ENCODE peak calls at places on chromosomes 4 and X, in six cellular contexts. J, N, Y, I, U and O are unnamed samples.

GRCh38 chrX:357693-358471 is 28.8 kb downstream of the PPP2R3B start:
- DNase-seq in N (no peak), U (no peak), I (peak; percentile 60), J (no peak), Y (peak; percentile 54), O (peak; percentile 66)

GRCh38 chrX:40108084-40108958 is 10.6 kb upstream of the BCOR start:
- DNase-seq in U (no peak), Y (peak; percentile 62), N (no peak), I (no peak), J (no peak), O (no peak)

GRCh38 chrX:40140706-40141499 is 43.1 kb upstream of the BCOR start:
- DNase-seq in U (no peak), Y (no peak), I (peak; percentile 47), J (no peak), N (no peak), O (peak; percentile 60)

GRCh38 chrX:130170752-130171445 is 863 bp upstream of the RAB33A start:
- DNase-seq in U (peak; percentile 90), I (no peak), N (peak; percentile 53), Y (no peak), J (no peak), O (no peak)

GRCh38 chr4:15964159-15964558 is 1.2 kb upstream of the FGFBP2 start:
- DNase-seq in U (peak; percentile 54), N (no peak), J (no peak), I (no peak), Y (peak; percentile 25), O (no peak)

GRCh38 chr4:168273838-168274237 is 44.7 kb downstream of the DDX60 start:
- DNase-seq in N (no peak), U (no peak), Y (peak; percentile 33), J (peak; percentile 19), I (no peak), O (no peak)

GRCh38 chr4:27692098-27692679 is 831.5 kb downstream of the STIM2 start:
- DNase-seq in U (peak; percentile 75), N (no peak), I (peak; percentile 29), J (peak; percentile 32), Y (peak; percentile 61), O (peak; percentile 3)

GRCh38 chr4:189090174-189090814 is 850.4 kb upstream of the FRG1 start:
- DNase-seq in J (peak; percentile 15), Y (peak; percentile 25), I (peak; percentile 45), U (no peak), N (peak; percentile 12), O (no peak)

GRCh38 chr4:23877758-23878229 is 12.1 kb downstream of the PPARGC1A start:
- DNase-seq in N (no peak), I (peak; percentile 84), U (no peak), J (no peak), Y (no peak), O (peak; percentile 85)

GRCh38 chr4:36651253-36651652 is 369.8 kb downstream of the DTHD1 start:
- DNase-seq in J (peak; percentile 3), N (no peak), Y (no peak), U (no peak), I (no peak), O (no peak)

GRCh38 chr4:13601848-13602247 is 25.7 kb downstream of the BOD1L1 start:
- DNase-seq in I (no peak), N (no peak), J (no peak), Y (no peak), U (no peak), O (no peak)

GRCh38 chr4:13597141-13597540 is 30.4 kb downstream of the BOD1L1 start:
- DNase-seq in U (no peak), I (no peak), J (no peak), Y (no peak), N (no peak), O (no peak)

GRCh38 chr4:13597604-13598003 is 29.9 kb downstream of the BOD1L1 start:
- DNase-seq in I (peak; percentile 38), J (peak; percentile 11), N (no peak), Y (peak; percentile 29), U (no peak), O (no peak)

GRCh38 chr4:13599159-13599558 is 28.4 kb downstream of the BOD1L1 start:
- DNase-seq in N (no peak), U (no peak), Y (no peak), I (no peak), J (no peak), O (no peak)

GRCh38 chr4:13601060-13601459 is 26.5 kb downstream of the BOD1L1 start:
- DNase-seq in I (no peak), N (no peak), J (no peak), U (peak; percentile 50), Y (no peak), O (no peak)
- H3K9me3 ChIP-seq in I (no peaks in the 10 kb centered on the region), N (peaks cover 10% of the 10 kb centered on the region), J (no peaks in the 10 kb centered on the region), U (no peaks in the 10 kb centered on the region), Y (no peaks in the 10 kb centered on the region), O (no peaks in the 10 kb centered on the region)

GRCh38 chr4:184806711-184807110 is 19.1 kb downstream of the ACSL1 start:
- DNase-seq in I (no peak), Y (no peak), J (no peak), N (no peak), U (no peak), O (no peak)

GRCh38 chr4:184807261-184807660 is 18.5 kb downstream of the ACSL1 start:
- DNase-seq in Y (peak; percentile 33), N (no peak), I (no peak), U (no peak), J (no peak), O (no peak)

GRCh38 chr4:184804621-184805020 is 21.1 kb downstream of the ACSL1 start:
- DNase-seq in N (no peak), I (no peak), U (no peak), J (no peak), Y (peak; percentile 26), O (no peak)

GRCh38 chr4:184805462-184806245 is 20.1 kb downstream of the ACSL1 start:
- DNase-seq in U (no peak), N (no peak), I (no peak), J (no peak), Y (peak; percentile 15), O (no peak)

DNA sequence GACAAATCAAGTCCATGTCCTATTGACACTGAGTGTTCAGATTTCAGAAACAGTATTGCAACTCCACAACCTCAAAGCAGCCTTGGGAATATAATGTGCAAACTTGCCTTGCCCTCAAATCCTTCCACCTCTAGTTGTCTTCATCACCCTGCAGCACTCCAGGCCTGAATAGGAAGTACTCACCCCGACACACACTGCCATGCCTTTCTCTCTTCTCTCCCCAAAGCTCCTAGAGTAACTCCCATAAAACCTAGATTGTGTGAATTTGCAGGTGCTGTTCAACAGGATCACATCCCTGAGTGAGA is 19.6 kb downstream of the ACSL1 start:
- DNase-seq in J (no peak), I (no peak), N (no peak), U (no peak), Y (no peak), O (no peak)
- H3K4me2 ChIP-seq in J (no peak overlapping the region), I (no peak overlapping the region), N (no peak overlapping the region), U (no peak overlapping the region), Y (no peak overlapping the region), O (no peak overlapping the region)

GRCh38 chr4:98930311-98930865 is 1.5 kb upstream of the EIF4E start:
- DNase-seq in N (no peak), J (no peak), U (no peak), Y (no peak), I (no peak), O (no peak)
- H3K9me3 ChIP-seq in N (peaks cover 6% of the 10 kb centered on the region), J (no peaks in the 10 kb centered on the region), U (no peaks in the 10 kb centered on the region), Y (no peaks in the 10 kb centered on the region), I (no peaks in the 10 kb centered on the region), O (no peaks in the 10 kb centered on the region)

GRCh38 chr4:159451006-159451405 is 348.1 kb downstream of the RAPGEF2 start:
- DNase-seq in J (peak; percentile 57), U (no peak), I (peak; percentile 77), Y (peak; percentile 20), N (no peak), O (peak; percentile 26)

GRCh38 chr4:159460408-159460807 is 357.5 kb downstream of the RAPGEF2 start:
- DNase-seq in J (no peak), N (no peak), Y (no peak), U (no peak), I (peak; percentile 20), O (peak; percentile 14)

GRCh38 chr4:159455675-159456235 is 352.9 kb downstream of the RAPGEF2 start:
- DNase-seq in I (peak; percentile 55), J (peak; percentile 32), U (peak; percentile 68), Y (peak; percentile 66), N (peak; percentile 18), O (peak; percentile 27)
- H3K4me2 ChIP-seq in I (no peak overlapping the region), J (peak overlapping the region; percentile 83), U (no peak overlapping the region), Y (peak overlapping the region; percentile 76), N (no peak overlapping the region), O (peak overlapping the region; percentile 72)

GRCh38 chr4:14234330-14234729 is 606.8 kb upstream of the BOD1L1 start:
- DNase-seq in J (peak; percentile 82), N (no peak), U (no peak), I (no peak), Y (peak; percentile 53), O (no peak)
- H3K9me3 ChIP-seq in J (no peaks in the 10 kb centered on the region), N (no peaks in the 10 kb centered on the region), U (peaks cover 4% of the 10 kb centered on the region), I (no peaks in the 10 kb centered on the region), Y (no peaks in the 10 kb centered on the region), O (no peaks in the 10 kb centered on the region)

DNA sequence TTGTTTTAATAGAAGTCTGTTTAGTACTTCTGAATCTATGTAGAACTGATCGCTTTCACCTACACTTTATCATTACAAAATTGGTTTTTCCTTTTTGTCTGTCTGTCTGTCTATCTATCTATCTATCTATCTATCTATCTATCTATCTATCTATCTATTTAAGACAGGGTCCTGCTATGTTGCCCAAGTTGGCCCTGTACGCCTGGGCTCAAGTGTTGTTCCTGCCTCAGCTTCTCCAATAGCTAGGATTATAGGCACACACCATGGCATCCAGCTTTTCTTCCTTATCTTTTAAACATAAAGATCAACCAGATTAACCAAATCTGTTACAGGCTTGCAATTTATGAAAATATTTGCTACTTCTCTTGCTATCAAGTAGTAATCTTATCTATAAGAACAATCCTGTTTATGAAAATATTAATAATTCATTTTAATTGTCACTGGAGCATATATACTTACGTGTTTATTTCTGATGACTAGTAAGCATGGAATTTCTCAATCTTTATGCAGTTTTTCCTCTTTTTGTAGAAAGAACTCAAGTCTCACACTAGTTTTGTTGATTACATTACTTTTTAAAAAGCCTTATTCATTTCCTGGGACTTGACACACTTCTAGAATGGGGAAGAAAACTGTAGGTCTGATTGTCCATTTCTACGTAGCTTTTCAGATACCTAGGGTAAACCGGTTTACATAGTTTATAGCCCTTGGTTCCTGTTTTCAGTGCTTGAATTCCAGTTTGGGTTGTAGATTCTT is 24.6 kb downstream of the KIAA0232 start:
- DNase-seq in Y (no peak), J (no peak), N (no peak), I (peak; percentile 29), U (no peak), O (no peak)
- H3K4me2 ChIP-seq in Y (peak overlapping the region; percentile 48), J (no peak overlapping the region), N (no peak overlapping the region), I (peak overlapping the region; percentile 92), U (no peak overlapping the region), O (peak overlapping the region; percentile 26)